ENCODE peak calls at places on chromosomes 12 and 14, in ten cellular contexts. W is nephron progenitor cell, S is NCI-H1417, J is thyroid gland, Y is GM23338, A is Right ventricle myocardium inferior, Q is Daoy, Z is HuH-7.5, I is NCI-H460, P is MCF 10A. X is an unnamed sample.

GRCh38 chr14:101360045-101360931 is 201.0 kb upstream of the DIO3 start:
- DNase-seq in A (no peak), J (no peak), Z (no peak), I (no peak), P (no peak), W (no peak), Y (no peak), Q (no peak), S (peak), X (no peak)

GRCh38 chr12:83841620-83842019 is 1071.0 kb downstream of the SLC6A15 start:
- DNase-seq in A (no peak), S (peak), W (no peak), J (no peak), I (no peak), Y (no peak), Q (no peak), P (no peak), Z (no peak), X (peak)

GRCh38 chr14:35304812-35305462 is 12.8 kb downstream of the PSMA6 start:
- DNase-seq in W (no peak), J (no peak), I (no peak), S (no peak), Z (no peak), Y (no peak), P (no peak), Q (no peak), A (no peak), X (no peak)

GRCh38 chr12:57775044-57775443 is 2.6 kb downstream of the EEF1AKMT3 start:
- DNase-seq in I (no peak), S (no peak), P (no peak), W (no peak), A (no peak), J (no peak), Q (no peak), Y (no peak), Z (no peak), X (no peak)

GRCh38 chr12:52674416-52674775 is 5.8 kb downstream of the KRT1 start:
- DNase-seq in P (no peak), Z (no peak), S (no peak), J (no peak), Q (no peak), I (no peak), Y (no peak), W (no peak), A (no peak), X (no peak)

GRCh38 chr14:24095196-24096068 is 1.3 kb downstream of the PCK2 start:
- DNase-seq in S (no peak), I (peak), Q (peak), Z (peak), W (peak), J (peak), P (peak), Y (peak), A (peak), X (peak)

GRCh38 chr12:17148706-17149105 is 542.7 kb upstream of the LMO3 start:
- DNase-seq in P (no peak), I (no peak), A (no peak), S (peak), J (no peak), Y (no peak), Z (no peak), W (no peak), Q (no peak), X (peak)

GRCh38 chr12:69642531-69642930 is 31.8 kb upstream of the LRRC10 start:
- DNase-seq in Q (no peak), Y (no peak), P (no peak), I (no peak), Z (no peak), S (peak), J (peak), W (no peak), A (no peak), X (no peak)

GRCh38 chr14:72094844-72095582 is 162.8 kb downstream of the RGS6 start:
- DNase-seq in A (no peak), W (no peak), J (no peak), Y (no peak), S (no peak), I (no peak), P (no peak), Z (no peak), Q (no peak), X (no peak)

GRCh38 chr12:69392146-69392928 is 32.8 kb downstream of the YEATS4 start:
- DNase-seq in W (no peak), P (no peak), S (no peak), J (no peak), Z (no peak), I (no peak), A (no peak), Y (no peak), Q (no peak), X (no peak)

GRCh38 chr12:14260011-14260993 is 105.2 kb upstream of the ATF7IP start:
- DNase-seq in A (peak), S (no peak), P (peak), W (peak), Y (peak), J (peak), Q (peak), Z (no peak), I (peak), X (peak)

GRCh38 chr12:180445-180844 is 33.5 kb downstream of the SLC6A12 start:
- DNase-seq in A (peak), J (peak), P (no peak), Y (no peak), I (no peak), S (no peak), Q (peak), Z (no peak), W (no peak), X (no peak)

GRCh38 chr12:106585862-106586534 is 3.2 kb downstream of the RFX4 start:
- DNase-seq in A (no peak), J (no peak), Z (no peak), Y (peak), Q (peak), I (no peak), W (peak), P (no peak), S (no peak), X (peak)

GRCh38 chr14:22036541-22036940 is 362.9 kb upstream of the OR4E1 start:
- DNase-seq in W (no peak), Y (no peak), J (no peak), P (no peak), Q (no peak), A (no peak), Z (no peak), S (no peak), I (no peak), X (no peak)

GRCh38 chr12:110467847-110468211 is 228 bp downstream of the GPN3 start:
- DNase-seq in Z (no peak), Q (no peak), I (no peak), W (no peak), J (no peak), P (no peak), S (no peak), A (no peak), Y (no peak), X (no peak)

GRCh38 chr12:76329163-76329562 is 19.1 kb downstream of the BBS10 start:
- DNase-seq in W (no peak), Z (no peak), I (no peak), P (peak), J (no peak), Q (peak), S (no peak), A (no peak), Y (no peak), X (no peak)

GRCh38 chr12:3655331-3655900 is 97.5 kb downstream of the CRACR2A start:
- DNase-seq in Y (peak), S (peak), Z (peak), I (no peak), W (no peak), P (peak), J (peak), Q (peak), A (no peak), X (peak)

GRCh38 chr12:94801736-94802135 is 151.4 kb upstream of the TMCC3 start:
- DNase-seq in Y (no peak), I (no peak), Z (no peak), W (no peak), A (no peak), S (no peak), P (no peak), J (no peak), Q (no peak), X (no peak)

GRCh38 chr12:87928046-87928445 is 101.2 kb downstream of the C12orf50 start:
- DNase-seq in Z (no peak), S (no peak), Y (no peak), P (no peak), I (no peak), A (no peak), Q (no peak), W (no peak), J (no peak), X (no peak)

GRCh38 chr14:92457018-92457565 is 56.5 kb upstream of the RIN3 start:
- DNase-seq in A (no peak), I (no peak), Q (no peak), Z (no peak), J (no peak), S (no peak), W (no peak), Y (no peak), P (no peak), X (no peak)

GRCh38 chr14:77302926-77303325 is 17.8 kb downstream of the POMT2 start:
- DNase-seq in Y (no peak), W (no peak), A (no peak), Q (peak), J (no peak), S (no peak), P (peak), I (peak), Z (no peak), X (peak)

GRCh38 chr12:43776498-43776897 is 17.7 kb downstream of the IRAK4 start:
- DNase-seq in A (no peak), W (no peak), S (peak), Q (no peak), Z (peak), Y (peak), J (no peak), I (peak), P (peak), X (peak)

GRCh38 chr12:101619026-101619827 is 24.5 kb downstream of the MYBPC1 start:
- DNase-seq in P (no peak), Z (no peak), J (no peak), Q (no peak), I (no peak), S (no peak), Y (no peak), A (no peak), W (no peak), X (peak)

GRCh38 chr14:105092912-105093425 is 27.7 kb upstream of the GPR132 start:
- DNase-seq in S (no peak), Z (peak), J (peak), I (no peak), P (peak), W (peak), Y (no peak), A (peak), Q (peak), X (peak)

GRCh38 chr12:12943589-12944260 is 8.2 kb downstream of the GPRC5D start:
- DNase-seq in I (no peak), Z (no peak), W (no peak), Q (no peak), S (no peak), Y (no peak), A (no peak), P (no peak), J (no peak), X (no peak)

GRCh38 chr12:122610911-122611310 is 83.9 kb downstream of the KNTC1 start:
- DNase-seq in Y (no peak), Z (no peak), I (no peak), A (no peak), Q (no peak), W (no peak), J (no peak), S (no peak), P (no peak), X (no peak)

GRCh38 chr12:22410497-22410896 is 76.0 kb upstream of the ST8SIA1 start:
- DNase-seq in P (peak), A (no peak), Y (no peak), Z (no peak), I (no peak), Q (no peak), S (no peak), W (no peak), J (no peak), X (no peak)

GRCh38 chr12:82866946-82867345 is 180.2 kb downstream of the TMTC2 start:
- DNase-seq in Y (no peak), A (no peak), Q (no peak), I (no peak), W (no peak), Z (no peak), S (no peak), P (no peak), J (no peak), X (peak)